ENCODE peak calls at places on chromosome X, in four cellular contexts. N is heart left ventricle, C is A549, U is uterus. B is an unnamed sample.

GRCh38 chrX:111216293-111216801 is 53.9 kb downstream of the CAPN6 start:
- DNase-seq in N (no peak), C (no peak), U (no peak), B (no peak)

GRCh38 chrX:27600686-27601085 is 10.5 kb downstream of the DCAF8L2 start:
- DNase-seq in C (no peak), U (no peak), N (no peak), B (no peak)

GRCh38 chrX:132216806-132217202 is 2.4 kb downstream of the RAP2C start:
- DNase-seq in U (no peak), N (no peak), C (peak; percentile 6), B (peak; percentile 27)

GRCh38 chrX:148722966-148723365 is 222.5 kb downstream of the AFF2 start:
- DNase-seq in U (no peak), C (no peak), N (no peak), B (no peak)

GRCh38 chrX:44203791-44204190 is 139.7 kb downstream of the EFHC2 start:
- DNase-seq in C (no peak), N (no peak), U (no peak), B (no peak)

GRCh38 chrX:134695999-134696398 is 37.7 kb upstream of the PLAC1 start:
- DNase-seq in U (no peak), N (no peak), C (no peak), B (no peak)

GRCh38 chrX:23854945-23855344 is 52.8 kb downstream of the APOO start:
- DNase-seq in U (no peak), N (no peak), C (no peak), B (no peak)

GRCh38 chrX:28498658-28499057 is 88.6 kb upstream of the IL1RAPL1 start:
- DNase-seq in N (no peak), U (no peak), C (no peak), B (no peak)

GRCh38 chrX:123736333-123736921 is 3.6 kb upstream of the THOC2 start:
- DNase-seq in U (no peak), C (peak; percentile 63), N (no peak), B (no peak)

GRCh38 chrX:70504772-70505450 is 60.3 kb downstream of the DLG3 start:
- DNase-seq in C (no peak), N (no peak), U (no peak), B (no peak)

GRCh38 chrX:136711147-136711546 is 63.2 kb downstream of the CD40LG start:
- DNase-seq in U (peak; percentile 31), C (peak; percentile 53), N (peak; percentile 47), B (peak; percentile 44)

GRCh38 chrX:64202808-64203320 is 2.6 kb downstream of the AMER1 start:
- DNase-seq in N (no peak), U (no peak), C (no peak), B (no peak)

GRCh38 chrX:150213481-150214030 is 149.6 kb upstream of the MAMLD1 start:
- DNase-seq in C (no peak), U (no peak), N (no peak), B (no peak)

GRCh38 chrX:19007011-19007410 is 23.1 kb upstream of the PHKA2 start:
- DNase-seq in C (no peak), U (no peak), N (no peak), B (no peak)

GRCh38 chrX:68433155-68433980 is at the start of gene OPHN1:
- DNase-seq in N (peak; percentile 83), C (peak; percentile 80), U (peak; percentile 77), B (peak; percentile 59)

GRCh38 chrX:30282527-30282926 is 26.7 kb downstream of the NR0B1 start:
- DNase-seq in N (no peak), U (no peak), C (peak; percentile 45), B (no peak)

GRCh38 chrX:124127496-124127895 is 166.0 kb downstream of the STAG2 start:
- DNase-seq in N (no peak), U (no peak), C (peak; percentile 24), B (peak; percentile 4)

GRCh38 chrX:150482537-150483217 is 85.7 kb upstream of the MTM1 start:
- DNase-seq in U (no peak), C (peak; percentile 55), N (no peak), B (peak; percentile 39)

GRCh38 chrX:150683536-150684146 is 9.6 kb upstream of the MTMR1 start:
- DNase-seq in N (no peak), U (no peak), C (peak; percentile 50), B (peak; percentile 68)

GRCh38 chrX:10135561-10136399 is 21.0 kb upstream of the CLCN4 start:
- DNase-seq in C (no peak), U (no peak), N (no peak), B (no peak)

GRCh38 chrX:26783512-26784225 is 567.7 kb downstream of the MAGEB5 start:
- DNase-seq in C (peak; percentile 40), U (no peak), N (no peak), B (peak; percentile 26)

GRCh38 chrX:40083120-40083978 is 14.4 kb downstream of the BCOR start:
- DNase-seq in N (no peak), C (no peak), U (peak; percentile 44), B (peak; percentile 2)
- TF ChIP-seq POLR2A in N (no peak), C (no peak), U (no peak), B (no peak)

GRCh38 chrX:318068-318738 is 393 bp downstream of the GTPBP6 start:
- DNase-seq in U (peak; percentile 96), N (peak; percentile 99), C (peak; percentile 99), B (no peak)
- TF ChIP-seq POLR2A in U (peak; percentile 33), N (peak; percentile 34), C (no peak), B (no peak)

GRCh38 chrX:54807524-54808108 is at the start of gene MAGED2:
- DNase-seq in N (peak; percentile 40), C (no peak), U (peak; percentile 43), B (peak; percentile 69)

GRCh38 chrX:54808605-54809483 is 1.3 kb downstream of the MAGED2 start:
- DNase-seq in N (peak; percentile 96), C (peak; percentile 97), U (peak; percentile 90), B (peak; percentile 95)

GRCh38 chrX:54811301-54811885 is 3.8 kb downstream of the MAGED2 start:
- DNase-seq in N (no peak), C (no peak), U (no peak), B (no peak)

GRCh38 chrX:54810532-54810931 is 3.0 kb downstream of the MAGED2 start:
- DNase-seq in C (no peak), N (no peak), U (no peak), B (no peak)

GRCh38 chrX:54808109-54808604 is 612 bp downstream of the MAGED2 start:
- DNase-seq in U (peak; percentile 80), C (peak; percentile 32), N (peak; percentile 80), B (no peak)
- TF ChIP-seq POLR2A in U (no peak), C (no peak), N (no peak), B (peak; percentile 38)

GRCh38 chrX:53374222-53374820 is 48.1 kb downstream of the SMC1A start:
- DNase-seq in C (no peak), N (no peak), U (no peak), B (peak; percentile 42)
- TF ChIP-seq POLR2A in C (no peak), N (no peak), U (no peak), B (no peak)

GRCh38 chrX:1385824-1386223 is 6.1 kb downstream of the SLC25A6 start:
- DNase-seq in U (no peak), N (no peak), C (no peak), B (no peak)

GRCh38 chrX:1387141-1387776 is 4.7 kb downstream of the SLC25A6 start:
- DNase-seq in C (no peak), U (no peak), N (no peak), B (no peak)

GRCh38 chrX:1386338-1387127 is 5.4 kb downstream of the SLC25A6 start:
- DNase-seq in C (no peak), U (no peak), N (no peak), B (no peak)

GRCh38 chrX:1385251-1385794 is 6.6 kb downstream of the SLC25A6 start:
- DNase-seq in C (no peak), N (no peak), U (no peak), B (no peak)

GRCh38 chrX:1384738-1385250 is 7.1 kb downstream of the SLC25A6 start:
- DNase-seq in N (no peak), C (no peak), U (no peak), B (no peak)
- TF ChIP-seq POLR2A in N (no peak), C (no peak), U (no peak), B (peak; percentile 31)

B was measured in erythroblast.